ENCODE peak calls at places on chromosomes 4 and X, in four cellular contexts. One of them, this sample, is unnamed. For H3K4me1, the result is how much of the 10 kb centered on the place peaks cover.

GRCh38 chr4:76028242-76028859 is 5.1 kb upstream of the CXCL10 start:
- DNase-seq in IMR-90: peak
- DNase-seq in mesenchymal stem cell: no peak
- DNase-seq in H9: no peak
- DNase-seq in this sample: no peak

GRCh38 chr4:66273110-66273509 is 602.8 kb upstream of the EPHA5 start:
- DNase-seq in IMR-90: no peak
- DNase-seq in mesenchymal stem cell: no peak
- DNase-seq in H9: no peak
- DNase-seq in this sample: no peak

GRCh38 chrX:132023896-132024386 is 839 bp downstream of the STK26 start:
- DNase-seq in IMR-90: no peak
- DNase-seq in mesenchymal stem cell: peak
- DNase-seq in H9: peak
- DNase-seq in this sample: peak

GRCh38 chr4:118783887-118784286 is 52.0 kb downstream of the SEC24D start:
- DNase-seq in IMR-90: peak
- DNase-seq in mesenchymal stem cell: no peak
- DNase-seq in H9: no peak
- DNase-seq in this sample: no peak

GRCh38 chr4:102311407-102311806 is 33.9 kb downstream of the SLC39A8 start:
- DNase-seq in IMR-90: no peak
- DNase-seq in mesenchymal stem cell: no peak
- DNase-seq in H9: no peak
- DNase-seq in this sample: no peak

GRCh38 chr4:20538922-20539321 is 161.3 kb upstream of the PACRGL start:
- DNase-seq in IMR-90: no peak
- DNase-seq in mesenchymal stem cell: no peak
- DNase-seq in H9: no peak
- DNase-seq in this sample: no peak

GRCh38 chr4:36285784-36286480 is 4.5 kb downstream of the DTHD1 start:
- DNase-seq in IMR-90: no peak
- DNase-seq in mesenchymal stem cell: no peak
- DNase-seq in H9: no peak
- DNase-seq in this sample: no peak

GRCh38 chr4:40897557-40898203 is 147.9 kb downstream of the NSUN7 start:
- DNase-seq in IMR-90: peak
- DNase-seq in mesenchymal stem cell: peak
- DNase-seq in H9: peak
- DNase-seq in this sample: peak

GRCh38 chr4:79964715-79965345 is 108.2 kb downstream of the ANTXR2 start:
- DNase-seq in IMR-90: no peak
- DNase-seq in mesenchymal stem cell: peak
- DNase-seq in H9: peak
- DNase-seq in this sample: peak

GRCh38 chr4:121016630-121017029 is 55.7 kb downstream of the NDNF start:
- DNase-seq in IMR-90: no peak
- DNase-seq in mesenchymal stem cell: no peak
- DNase-seq in H9: no peak
- DNase-seq in this sample: no peak

DNA sequence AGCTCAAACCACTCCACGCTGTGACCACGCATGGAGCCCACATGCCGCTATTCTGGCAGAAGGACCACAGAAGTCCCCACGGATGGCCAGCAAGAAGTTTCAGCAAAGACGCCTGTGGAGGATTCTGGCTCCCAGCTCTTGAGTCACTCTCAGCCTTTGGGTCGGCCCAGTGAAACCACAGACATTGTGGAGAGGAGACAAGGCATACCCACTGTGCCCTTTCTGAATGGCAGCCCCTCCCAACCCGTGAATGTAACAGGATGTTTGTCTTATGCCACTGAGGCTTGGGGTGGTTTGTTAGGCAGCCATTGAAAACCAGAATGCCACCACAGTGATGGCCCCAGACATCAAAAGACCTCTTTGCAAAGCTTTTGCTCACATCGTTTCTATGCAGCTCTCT is 42.7 kb downstream of the ABLIM2 start:
- DNase-seq in IMR-90: no peak
- DNase-seq in mesenchymal stem cell: no peak
- DNase-seq in H9: no peak
- DNase-seq in this sample: no peak
- H3K4me1 ChIP-seq in IMR-90: under half
- H3K4me1 ChIP-seq in mesenchymal stem cell: under half
- H3K4me1 ChIP-seq in H9: under half
- H3K4me1 ChIP-seq in this sample: under half

GRCh38 chr4:77193511-77194236 is 36.7 kb downstream of the CCNG2 start:
- DNase-seq in IMR-90: no peak
- DNase-seq in mesenchymal stem cell: peak
- DNase-seq in H9: peak
- DNase-seq in this sample: no peak
- H2BK5ac ChIP-seq in IMR-90: no peak
- H2BK5ac ChIP-seq in mesenchymal stem cell: no peak
- H2BK5ac ChIP-seq in H9: no peak
- H2BK5ac ChIP-seq in this sample: no peak

GRCh38 chr4:127196656-127197352 is 436.0 kb upstream of the INTU start:
- DNase-seq in IMR-90: no peak
- DNase-seq in mesenchymal stem cell: no peak
- DNase-seq in H9: no peak
- DNase-seq in this sample: no peak
- H3K4me1 ChIP-seq in IMR-90: under half
- H3K4me1 ChIP-seq in mesenchymal stem cell: under half
- H3K4me1 ChIP-seq in H9: under half
- H3K4me1 ChIP-seq in this sample: under half

DNA sequence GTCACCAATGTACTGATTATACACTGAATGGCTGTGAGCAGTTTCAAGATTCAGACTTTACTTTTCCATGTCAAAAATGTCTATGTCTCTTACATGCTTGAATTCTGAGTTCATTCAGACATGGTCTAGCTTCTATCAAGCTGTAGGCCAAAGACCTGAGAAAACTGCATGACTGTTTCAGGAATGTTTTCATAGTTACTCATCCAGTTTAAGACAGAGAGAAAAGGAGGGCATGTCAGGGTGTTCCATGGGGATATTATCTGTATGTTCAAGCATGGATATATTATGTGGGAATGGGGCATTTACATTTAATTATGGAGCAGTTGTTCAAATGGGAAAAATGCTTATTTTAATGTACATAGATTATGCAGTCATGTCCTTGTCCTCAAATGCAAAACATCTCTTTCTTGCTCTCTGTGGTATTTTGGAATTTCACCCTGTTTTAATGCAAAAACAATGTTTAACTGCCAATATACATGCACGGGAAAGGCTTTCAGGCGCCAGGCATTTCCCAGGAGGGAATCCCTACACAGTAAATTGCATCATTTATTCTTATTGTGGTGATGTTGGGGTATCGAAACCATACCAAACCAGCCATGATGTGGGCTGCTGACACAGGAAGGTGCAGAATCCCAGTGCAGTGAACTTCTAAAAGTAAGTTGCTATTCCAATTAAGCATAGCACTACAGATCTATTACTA is 429.0 kb upstream of the INTU start:
- DNase-seq in IMR-90: peak
- DNase-seq in mesenchymal stem cell: peak
- DNase-seq in H9: no peak
- DNase-seq in this sample: no peak
- H2BK5ac ChIP-seq in IMR-90: no peak
- H2BK5ac ChIP-seq in mesenchymal stem cell: no peak
- H2BK5ac ChIP-seq in H9: no peak
- H2BK5ac ChIP-seq in this sample: no peak

GRCh38 chrX:136423724-136424123 is 64.0 kb upstream of the BRS3 start:
- DNase-seq in IMR-90: no peak
- DNase-seq in mesenchymal stem cell: no peak
- DNase-seq in H9: no peak
- DNase-seq in this sample: no peak
- H3K4me1 ChIP-seq in IMR-90: under half
- H3K4me1 ChIP-seq in mesenchymal stem cell: under half
- H3K4me1 ChIP-seq in H9: under half
- H3K4me1 ChIP-seq in this sample: under half

GRCh38 chr4:6943870-6944195 is 34.2 kb downstream of the TBC1D14 start:
- DNase-seq in IMR-90: no peak
- DNase-seq in mesenchymal stem cell: no peak
- DNase-seq in H9: no peak
- DNase-seq in this sample: no peak

GRCh38 chr4:6940744-6941137 is 31.1 kb downstream of the TBC1D14 start:
- DNase-seq in IMR-90: no peak
- DNase-seq in mesenchymal stem cell: no peak
- DNase-seq in H9: no peak
- DNase-seq in this sample: no peak

GRCh38 chr4:6941796-6942195 is 32.2 kb downstream of the TBC1D14 start:
- DNase-seq in IMR-90: no peak
- DNase-seq in mesenchymal stem cell: no peak
- DNase-seq in H9: no peak
- DNase-seq in this sample: no peak

GRCh38 chr4:6943012-6943869 is 33.6 kb downstream of the TBC1D14 start:
- DNase-seq in IMR-90: no peak
- DNase-seq in mesenchymal stem cell: peak
- DNase-seq in H9: no peak
- DNase-seq in this sample: no peak

GRCh38 chr4:6942238-6942800 is 32.7 kb downstream of the TBC1D14 start:
- DNase-seq in IMR-90: peak
- DNase-seq in mesenchymal stem cell: peak
- DNase-seq in H9: no peak
- DNase-seq in this sample: no peak
- H2BK5ac ChIP-seq in IMR-90: peak
- H2BK5ac ChIP-seq in mesenchymal stem cell: peak
- H2BK5ac ChIP-seq in H9: no peak
- H2BK5ac ChIP-seq in this sample: no peak

GRCh38 chrX:119686087-119686639 is 6.8 kb downstream of the SEPTIN6 start:
- DNase-seq in IMR-90: no peak
- DNase-seq in mesenchymal stem cell: peak
- DNase-seq in H9: no peak
- DNase-seq in this sample: no peak

GRCh38 chrX:119684916-119685224 is 8.1 kb downstream of the SEPTIN6 start:
- DNase-seq in IMR-90: no peak
- DNase-seq in mesenchymal stem cell: no peak
- DNase-seq in H9: no peak
- DNase-seq in this sample: no peak

GRCh38 chrX:119688856-119689455 is 4.0 kb downstream of the SEPTIN6 start:
- DNase-seq in IMR-90: no peak
- DNase-seq in mesenchymal stem cell: no peak
- DNase-seq in H9: no peak
- DNase-seq in this sample: no peak

GRCh38 chrX:119685225-119686066 is 7.5 kb downstream of the SEPTIN6 start:
- DNase-seq in IMR-90: no peak
- DNase-seq in mesenchymal stem cell: peak
- DNase-seq in H9: no peak
- DNase-seq in this sample: no peak

GRCh38 chrX:119687661-119688413 is 5.1 kb downstream of the SEPTIN6 start:
- DNase-seq in IMR-90: no peak
- DNase-seq in mesenchymal stem cell: no peak
- DNase-seq in H9: no peak
- DNase-seq in this sample: no peak
- H3K4me1 ChIP-seq in IMR-90: under half
- H3K4me1 ChIP-seq in mesenchymal stem cell: under half
- H3K4me1 ChIP-seq in H9: under half
- H3K4me1 ChIP-seq in this sample: under half

This sample was measured in neuronal stem cell.